ENCODE peak calls at places on chromosomes 5 and 9, in eight cellular contexts. L, J, K, Y, S, F, O and P are unnamed samples.

GRCh38 chr5:43320846-43321245 is 7.6 kb upstream of the HMGCS1 start:
- DNase-seq in L (no peak), J (no peak), K (no peak), Y (no peak), S (no peak), F (no peak), O (no peak), P (no peak)

GRCh38 chr5:152595327-152595890 is 190.3 kb upstream of the NMUR2 start:
- DNase-seq in L (no peak), J (no peak), K (no peak), Y (no peak), S (no peak), F (no peak), O (no peak), P (no peak)

GRCh38 chr9:71859939-71860338 is 51.1 kb downstream of the ABHD17B start:
- DNase-seq in L (no peak), J (no peak), K (no peak), Y (no peak), S (no peak), F (peak), O (peak), P (no peak)

GRCh38 chr9:133108794-133109641 is 12.0 kb downstream of the RALGDS start:
- DNase-seq in L (peak), J (no peak), K (no peak), Y (no peak), S (peak), F (no peak), O (no peak), P (no peak)

GRCh38 chr5:109859537-109859936 is 169.8 kb downstream of the MAN2A1 start:
- DNase-seq in L (no peak), J (no peak), K (no peak), Y (no peak), S (no peak), F (no peak), O (peak), P (no peak)

GRCh38 chr9:101650096-101650495 is 55.3 kb upstream of the PPP3R2 start:
- DNase-seq in L (no peak), J (no peak), K (no peak), Y (no peak), S (no peak), F (no peak), O (no peak), P (no peak)

GRCh38 chr5:36698031-36698430 is 91.6 kb downstream of the SLC1A3 start:
- DNase-seq in L (no peak), J (no peak), K (no peak), Y (no peak), S (no peak), F (no peak), O (no peak), P (no peak)

GRCh38 chr9:99433555-99433954 is 211.5 kb downstream of the SEC61B start:
- DNase-seq in L (no peak), J (peak), K (no peak), Y (peak), S (no peak), F (peak), O (peak), P (peak)

GRCh38 chr5:120604898-120605297 is 140.8 kb downstream of the PRR16 start:
- DNase-seq in L (no peak), J (no peak), K (peak), Y (no peak), S (no peak), F (peak), O (peak), P (no peak)

GRCh38 chr5:96031811-96032261 is 70.2 kb upstream of the ELL2 start:
- DNase-seq in L (no peak), J (no peak), K (no peak), Y (no peak), S (no peak), F (no peak), O (peak), P (no peak)

GRCh38 chr5:137503456-137503855 is 4.3 kb upstream of the SPOCK1 start:
- DNase-seq in L (no peak), J (no peak), K (no peak), Y (no peak), S (no peak), F (no peak), O (peak), P (no peak)

GRCh38 chr9:136564379-136564988 is 18.6 kb upstream of the NOTCH1 start:
- DNase-seq in L (peak), J (peak), K (no peak), Y (no peak), S (peak), F (peak), O (peak), P (no peak)

GRCh38 chr9:116101516-116101915 is 52.1 kb upstream of the PAPPA start:
- DNase-seq in L (no peak), J (no peak), K (no peak), Y (no peak), S (no peak), F (peak), O (peak), P (no peak)

GRCh38 chr5:143402464-143403356 is 776 bp downstream of the NR3C1 start:
- DNase-seq in L (peak), J (peak), K (no peak), Y (peak), S (peak), F (peak), O (peak), P (peak)

GRCh38 chr9:72203205-72203803 is 54.1 kb downstream of the GDA start:
- DNase-seq in L (no peak), J (no peak), K (no peak), Y (peak), S (no peak), F (peak), O (peak), P (peak)

GRCh38 chr5:159099049-159099760 is 511 bp downstream of the EBF1 start:
- DNase-seq in L (no peak), J (peak), K (no peak), Y (peak), S (peak), F (peak), O (peak), P (peak)

GRCh38 chr9:33719581-33720374 is 75.6 kb upstream of the PRSS3 start:
- DNase-seq in L (peak), J (no peak), K (no peak), Y (peak), S (peak), F (no peak), O (peak), P (peak)

GRCh38 chr9:122777935-122778671 is 10.6 kb upstream of the OR5C1 start:
- DNase-seq in L (no peak), J (no peak), K (peak), Y (no peak), S (no peak), F (peak), O (peak), P (no peak)

GRCh38 chr9:92631452-92632211 is 38.3 kb downstream of the IPPK start:
- DNase-seq in L (no peak), J (no peak), K (no peak), Y (no peak), S (no peak), F (no peak), O (no peak), P (no peak)

GRCh38 chr5:16733597-16733996 is 116.8 kb upstream of the RETREG1 start:
- DNase-seq in L (no peak), J (no peak), K (no peak), Y (no peak), S (no peak), F (no peak), O (no peak), P (no peak)

GRCh38 chr5:83026930-83027687 is 50.1 kb downstream of the TMEM167A start:
- DNase-seq in L (no peak), J (no peak), K (no peak), Y (peak), S (no peak), F (no peak), O (no peak), P (no peak)

GRCh38 chr9:135608294-135608998 is 30.9 kb downstream of the GLT6D1 start:
- DNase-seq in L (peak), J (no peak), K (no peak), Y (no peak), S (no peak), F (no peak), O (no peak), P (no peak)

GRCh38 chr5:64505769-64506566 is at the start of gene RGS7BP:
- DNase-seq in L (peak), J (peak), K (no peak), Y (no peak), S (peak), F (peak), O (peak), P (no peak)

GRCh38 chr5:119453045-119453383 is 717 bp downstream of the HSD17B4 start:
- DNase-seq in L (no peak), J (no peak), K (no peak), Y (peak), S (no peak), F (peak), O (peak), P (no peak)

GRCh38 chr9:113154471-113154870 is 3.7 kb downstream of the SLC31A2 start:
- DNase-seq in L (no peak), J (peak), K (no peak), Y (no peak), S (no peak), F (peak), O (peak), P (no peak)

GRCh38 chr9:105444130-105444529 is 3.7 kb upstream of the FSD1L start:
- DNase-seq in L (no peak), J (no peak), K (no peak), Y (no peak), S (no peak), F (no peak), O (peak), P (no peak)

GRCh38 chr5:165290535-165290934 is 1785.1 kb downstream of the MAT2B start:
- DNase-seq in L (no peak), J (no peak), K (no peak), Y (no peak), S (no peak), F (no peak), O (no peak), P (no peak)

GRCh38 chr5:626850-627249 is 14.7 kb downstream of the CEP72 start:
- DNase-seq in L (no peak), J (no peak), K (no peak), Y (no peak), S (no peak), F (no peak), O (no peak), P (no peak)

GRCh38 chr9:20684865-20685696 is 1.0 kb downstream of the FOCAD start:
- DNase-seq in L (no peak), J (no peak), K (no peak), Y (no peak), S (no peak), F (peak), O (peak), P (no peak)

GRCh38 chr9:73962792-73963191 is 534.3 kb upstream of the RORB start:
- DNase-seq in L (no peak), J (no peak), K (no peak), Y (no peak), S (no peak), F (no peak), O (no peak), P (no peak)

GRCh38 chr9:127162567-127163365 is 40.3 kb upstream of the ANGPTL2 start:
- DNase-seq in L (no peak), J (no peak), K (no peak), Y (no peak), S (no peak), F (no peak), O (no peak), P (no peak)

GRCh38 chr5:98963019-98963418 is 34.2 kb upstream of the CHD1 start:
- DNase-seq in L (no peak), J (no peak), K (no peak), Y (no peak), S (no peak), F (no peak), O (no peak), P (no peak)

GRCh38 chr5:144207875-144208444 is 37.3 kb downstream of the KCTD16 start:
- DNase-seq in L (no peak), J (no peak), K (no peak), Y (no peak), S (no peak), F (no peak), O (no peak), P (no peak)

GRCh38 chr9:7936201-7936600 is 136.6 kb upstream of the DMAC1 start:
- DNase-seq in L (no peak), J (no peak), K (no peak), Y (no peak), S (no peak), F (no peak), O (no peak), P (peak)

DNA sequence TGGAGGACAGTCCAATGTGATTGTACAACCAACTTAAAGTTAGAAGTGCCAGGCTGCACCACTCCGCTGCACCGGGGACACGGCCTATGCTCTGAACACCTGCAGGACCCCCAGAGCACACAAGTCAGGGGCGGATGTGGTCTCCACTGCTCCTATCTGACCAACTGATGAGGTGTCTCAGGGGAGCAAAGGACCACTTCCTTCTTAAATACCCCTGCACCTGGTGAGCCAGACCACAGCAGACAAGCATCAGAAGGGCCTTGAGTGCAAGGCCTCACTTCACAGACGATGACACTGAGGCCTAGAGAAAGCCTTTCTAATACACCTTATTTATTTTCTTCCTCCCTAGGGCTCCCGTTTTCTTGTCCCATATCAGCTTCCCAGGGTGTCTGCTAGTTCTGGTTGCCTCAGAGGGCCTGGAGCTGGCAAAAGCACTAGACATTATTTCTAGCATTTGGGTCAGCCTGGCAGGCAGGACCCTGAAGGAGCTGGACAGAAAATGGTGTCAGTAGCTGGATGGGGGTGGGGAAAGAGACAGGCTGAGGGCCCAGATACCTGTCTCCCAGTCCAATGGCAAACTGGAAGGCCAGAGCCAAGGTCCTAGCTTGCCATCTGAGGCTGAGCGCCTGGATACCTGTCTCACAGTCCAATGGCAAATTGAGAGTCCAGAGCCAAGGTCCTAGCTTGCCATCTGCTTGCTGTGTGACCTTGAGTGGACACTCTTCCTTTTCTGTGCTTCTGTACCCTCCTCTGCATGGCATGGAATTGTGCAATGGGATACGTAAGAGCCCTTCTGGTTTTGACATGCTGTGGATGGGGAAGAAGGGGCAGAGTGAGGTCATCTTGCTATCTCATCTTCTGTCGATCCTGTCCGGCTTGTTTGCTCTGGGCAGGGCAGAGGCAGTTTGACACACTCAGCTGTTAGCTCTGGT is 9.0 kb downstream of the CCDC69 start:
- DNase-seq in L (no peak), J (no peak), K (no peak), Y (peak), S (peak), F (no peak), O (no peak), P (peak)
- H3K4me3 ChIP-seq in L (no peak), J (no peak), K (no peak), Y (peak), S (no peak), F (no peak), O (no peak), P (peak)

GRCh38 chr5:71821029-71821428 is 102.0 kb downstream of the CARTPT start:
- DNase-seq in L (no peak), J (no peak), K (no peak), Y (no peak), S (no peak), F (no peak), O (no peak), P (no peak)

GRCh38 chr5:71816307-71816706 is 97.2 kb downstream of the CARTPT start:
- DNase-seq in L (no peak), J (no peak), K (no peak), Y (no peak), S (no peak), F (no peak), O (no peak), P (no peak)

DNA sequence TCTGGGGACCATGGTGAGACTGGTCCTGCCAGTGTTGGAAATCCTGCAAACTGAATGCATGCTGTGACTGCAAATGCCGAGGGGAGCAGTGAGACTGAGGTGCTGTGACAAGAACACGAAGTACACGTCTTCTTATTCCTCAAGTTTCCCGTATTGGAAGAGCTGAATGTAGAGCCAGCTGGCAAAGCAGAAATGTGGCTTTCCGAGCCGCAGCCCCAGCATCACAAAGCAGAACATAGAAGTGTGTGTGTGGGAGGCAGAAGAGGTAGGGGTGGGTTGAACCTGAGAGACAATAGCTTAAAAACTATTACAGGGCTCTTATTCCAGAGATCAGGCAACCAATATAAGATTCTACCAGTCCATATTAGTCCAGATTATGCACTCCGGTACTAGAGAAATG is 98.8 kb downstream of the CARTPT start:
- DNase-seq in L (no peak), J (no peak), K (no peak), Y (no peak), S (no peak), F (no peak), O (no peak), P (no peak)
- H3K4me3 ChIP-seq in L (no peak), J (no peak), K (no peak), Y (no peak), S (no peak), F (no peak), O (no peak), P (no peak)

DNA sequence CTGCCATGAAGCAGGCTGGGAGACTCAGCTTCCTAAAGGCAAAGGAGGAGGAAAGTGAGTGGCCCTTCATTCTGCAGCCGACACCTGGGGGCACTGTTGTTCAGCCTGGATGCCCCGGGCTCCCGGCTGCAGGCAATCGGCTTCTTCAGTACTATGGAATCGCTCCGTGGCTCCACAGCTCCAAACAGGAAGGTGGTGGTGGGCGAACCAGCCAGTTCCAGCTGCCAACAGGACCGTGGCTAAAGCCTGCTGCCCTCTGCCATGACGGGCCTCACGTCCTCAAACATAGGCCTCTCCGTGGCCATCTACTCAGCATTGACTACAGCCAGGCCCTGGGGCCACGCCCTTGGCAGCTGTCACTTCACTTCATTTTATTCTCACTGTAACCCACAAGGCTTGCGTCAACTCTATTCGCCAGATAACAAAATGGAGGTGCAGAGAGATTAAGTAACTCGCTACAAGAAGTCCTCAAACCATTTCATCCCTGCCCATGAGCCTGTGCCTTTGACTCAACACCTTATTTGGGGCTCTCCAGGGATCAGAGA is 38.1 kb downstream of the PAX5 start:
- DNase-seq in L (peak), J (no peak), K (peak), Y (peak), S (peak), F (peak), O (peak), P (peak)
- H3K4me3 ChIP-seq in L (peak), J (no peak), K (no peak), Y (peak), S (no peak), F (no peak), O (no peak), P (no peak)

DNA sequence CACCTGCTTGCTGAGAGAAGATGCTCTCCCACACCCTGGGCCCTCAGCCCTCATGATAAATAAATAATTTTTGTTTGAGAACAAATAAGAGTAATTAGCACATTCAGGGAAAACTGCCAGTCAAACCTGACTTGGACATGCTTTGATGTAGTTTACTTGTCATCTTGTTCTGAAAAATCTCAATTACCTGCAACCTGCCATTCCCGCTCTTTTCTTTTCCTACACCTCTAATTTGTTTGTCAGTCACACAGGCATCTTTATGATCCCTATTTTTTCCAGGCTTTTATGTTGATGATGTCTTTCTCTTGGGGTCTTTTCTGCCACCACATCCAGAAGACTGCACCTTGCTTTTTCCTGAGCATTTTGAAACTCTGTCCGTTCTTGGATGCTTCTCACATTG is 28.6 kb upstream of the TGFBI start:
- DNase-seq in L (no peak), J (no peak), K (no peak), Y (no peak), S (no peak), F (no peak), O (no peak), P (no peak)
- H3K4me3 ChIP-seq in L (no peak), J (no peak), K (no peak), Y (no peak), S (no peak), F (no peak), O (no peak), P (no peak)

GRCh38 chr5:147455321-147455720 is 54.5 kb downstream of the DPYSL3 start:
- DNase-seq in L (no peak), J (no peak), K (no peak), Y (peak), S (no peak), F (peak), O (peak), P (no peak)
- H3K4me3 ChIP-seq in L (peak), J (peak), K (no peak), Y (no peak), S (no peak), F (no peak), O (peak), P (no peak)

GRCh38 chr9:70607926-70608325 is 193.5 kb upstream of the KLF9 start:
- DNase-seq in L (no peak), J (no peak), K (no peak), Y (peak), S (no peak), F (no peak), O (no peak), P (no peak)
- H3K4me3 ChIP-seq in L (no peak), J (no peak), K (no peak), Y (peak), S (no peak), F (no peak), O (no peak), P (no peak)

GRCh38 chr9:69393425-69393824 is 68.4 kb downstream of the ENTREP1 start:
- DNase-seq in L (peak), J (no peak), K (no peak), Y (no peak), S (no peak), F (no peak), O (no peak), P (no peak)
- H3K4me3 ChIP-seq in L (no peak), J (no peak), K (no peak), Y (no peak), S (no peak), F (no peak), O (no peak), P (no peak)

GRCh38 chr9:3931058-3931457 is 368.8 kb downstream of the GLIS3 start:
- DNase-seq in L (no peak), J (no peak), K (no peak), Y (no peak), S (no peak), F (no peak), O (no peak), P (no peak)

GRCh38 chr9:3941758-3942157 is 358.1 kb downstream of the GLIS3 start:
- DNase-seq in L (no peak), J (no peak), K (no peak), Y (no peak), S (no peak), F (no peak), O (no peak), P (no peak)

GRCh38 chr9:3931996-3932906 is 367.6 kb downstream of the GLIS3 start:
- DNase-seq in L (no peak), J (no peak), K (no peak), Y (no peak), S (no peak), F (peak), O (peak), P (no peak)

GRCh38 chr9:3939820-3940219 is 360.0 kb downstream of the GLIS3 start:
- DNase-seq in L (no peak), J (no peak), K (no peak), Y (no peak), S (no peak), F (no peak), O (no peak), P (no peak)

GRCh38 chr9:3936520-3937235 is 363.2 kb downstream of the GLIS3 start:
- DNase-seq in L (peak), J (peak), K (no peak), Y (no peak), S (peak), F (peak), O (no peak), P (no peak)
- H3K4me3 ChIP-seq in L (peak), J (no peak), K (no peak), Y (no peak), S (no peak), F (no peak), O (no peak), P (no peak)

GRCh38 chr5:15233566-15233965 is 266.4 kb upstream of the FBXL7 start:
- DNase-seq in L (no peak), J (no peak), K (no peak), Y (no peak), S (no peak), F (no peak), O (peak), P (no peak)
- H3K4me3 ChIP-seq in L (peak), J (no peak), K (no peak), Y (no peak), S (no peak), F (no peak), O (peak), P (no peak)